ENCODE peak calls at places on chromosomes 4 and X, in five cellular contexts. One of them, this sample, is unnamed.

GRCh38 chr4:65341557-65341956 is 328.7 kb downstream of the EPHA5 start:
- DNase-seq in substantia nigra: no peak
- DNase-seq in fibroblast of mammary gland: no peak
- DNase-seq in fibroblast of the conjunctiva: no peak
- DNase-seq in mammary epithelial cell: no peak
- DNase-seq in this sample: no peak

GRCh38 chr4:59553063-59553738 is 1646.9 kb upstream of the ADGRL3 start:
- DNase-seq in substantia nigra: no peak
- DNase-seq in fibroblast of mammary gland: peak; percentile 14
- DNase-seq in fibroblast of the conjunctiva: no peak
- DNase-seq in mammary epithelial cell: peak; percentile 7
- DNase-seq in this sample: no peak

GRCh38 chr4:142953171-142953570 is 107.1 kb upstream of the INPP4B start:
- DNase-seq in substantia nigra: no peak
- DNase-seq in fibroblast of mammary gland: no peak
- DNase-seq in fibroblast of the conjunctiva: no peak
- DNase-seq in mammary epithelial cell: no peak
- DNase-seq in this sample: no peak

GRCh38 chr4:45155081-45155777 is 428.9 kb upstream of the GNPDA2 start:
- DNase-seq in substantia nigra: no peak
- DNase-seq in fibroblast of mammary gland: peak; percentile 71
- DNase-seq in fibroblast of the conjunctiva: no peak
- DNase-seq in mammary epithelial cell: peak; percentile 75
- DNase-seq in this sample: no peak

GRCh38 chrX:8084023-8084422 is 87.0 kb downstream of the VCX2 start:
- DNase-seq in substantia nigra: no peak
- DNase-seq in fibroblast of mammary gland: peak; percentile 58
- DNase-seq in fibroblast of the conjunctiva: peak; percentile 1
- DNase-seq in mammary epithelial cell: peak; percentile 19
- DNase-seq in this sample: no peak

GRCh38 chr4:103918214-103918613 is 198.4 kb upstream of the TACR3 start:
- DNase-seq in substantia nigra: no peak
- DNase-seq in fibroblast of mammary gland: no peak
- DNase-seq in fibroblast of the conjunctiva: no peak
- DNase-seq in mammary epithelial cell: no peak
- DNase-seq in this sample: no peak

GRCh38 chr4:337932-338758 is 531 bp downstream of the ZNF141 start:
- DNase-seq in substantia nigra: no peak
- DNase-seq in fibroblast of mammary gland: peak; percentile 32
- DNase-seq in fibroblast of the conjunctiva: no peak
- DNase-seq in mammary epithelial cell: peak; percentile 4
- DNase-seq in this sample: peak; percentile 49

GRCh38 chr4:105613326-105613725 is 60.9 kb downstream of the ARHGEF38 start:
- DNase-seq in substantia nigra: no peak
- DNase-seq in fibroblast of mammary gland: no peak
- DNase-seq in fibroblast of the conjunctiva: no peak
- DNase-seq in mammary epithelial cell: no peak
- DNase-seq in this sample: no peak

GRCh38 chr4:37928421-37928820 is 31.8 kb upstream of the PTTG2 start:
- DNase-seq in substantia nigra: no peak
- DNase-seq in fibroblast of mammary gland: no peak
- DNase-seq in fibroblast of the conjunctiva: no peak
- DNase-seq in mammary epithelial cell: no peak
- DNase-seq in this sample: no peak

GRCh38 chrX:6460893-6461490 is 73.9 kb downstream of the VCX3A start:
- DNase-seq in substantia nigra: no peak
- DNase-seq in fibroblast of mammary gland: no peak
- DNase-seq in fibroblast of the conjunctiva: no peak
- DNase-seq in mammary epithelial cell: no peak
- DNase-seq in this sample: no peak

GRCh38 chr4:177455591-177455990 is 13.4 kb upstream of the AGA start:
- DNase-seq in substantia nigra: no peak
- DNase-seq in fibroblast of mammary gland: peak; percentile 8
- DNase-seq in fibroblast of the conjunctiva: peak; percentile 6
- DNase-seq in mammary epithelial cell: no peak
- DNase-seq in this sample: no peak

GRCh38 chr4:106062452-106062875 is 167.2 kb downstream of the NPNT start:
- DNase-seq in substantia nigra: no peak
- DNase-seq in fibroblast of mammary gland: peak; percentile 53
- DNase-seq in fibroblast of the conjunctiva: peak; percentile 38
- DNase-seq in mammary epithelial cell: peak; percentile 59
- DNase-seq in this sample: no peak

GRCh38 chr4:13584481-13584880 is 40.2 kb upstream of the NKX3-2 start:
- DNase-seq in substantia nigra: no peak
- DNase-seq in fibroblast of mammary gland: peak; percentile 40
- DNase-seq in fibroblast of the conjunctiva: no peak
- DNase-seq in mammary epithelial cell: no peak
- DNase-seq in this sample: no peak

GRCh38 chr4:4388418-4388817 is 1.5 kb downstream of the NSG1 start:
- DNase-seq in substantia nigra: no peak
- DNase-seq in fibroblast of mammary gland: no peak
- DNase-seq in fibroblast of the conjunctiva: no peak
- DNase-seq in mammary epithelial cell: no peak
- DNase-seq in this sample: no peak

GRCh38 chrX:11724122-11725017 is 33.7 kb upstream of the MSL3 start:
- DNase-seq in substantia nigra: no peak
- DNase-seq in fibroblast of mammary gland: peak; percentile 57
- DNase-seq in fibroblast of the conjunctiva: peak; percentile 8
- DNase-seq in mammary epithelial cell: peak; percentile 14
- DNase-seq in this sample: no peak

GRCh38 chr4:180197471-180197870 is 2045.7 kb upstream of the TENM3 start:
- DNase-seq in substantia nigra: no peak
- DNase-seq in fibroblast of mammary gland: no peak
- DNase-seq in fibroblast of the conjunctiva: no peak
- DNase-seq in mammary epithelial cell: no peak
- DNase-seq in this sample: no peak

GRCh38 chr4:13876151-13876550 is 248.6 kb upstream of the BOD1L1 start:
- DNase-seq in substantia nigra: no peak
- DNase-seq in fibroblast of mammary gland: no peak
- DNase-seq in fibroblast of the conjunctiva: no peak
- DNase-seq in mammary epithelial cell: no peak
- DNase-seq in this sample: no peak